ENCODE peak calls at places on chromosome 5, in five cellular contexts. One of them, this sample, is unnamed.

GRCh38 chr5:124289641-124290201 is 456.7 kb downstream of the ZNF608 start:
- DNase-seq in HCT116: peak
- DNase-seq in adipocyte: no peak
- DNase-seq in CD8-positive, alpha-beta T cell: no peak
- DNase-seq in fibroblast of the aortic adventitia: no peak
- DNase-seq in this sample: no peak

GRCh38 chr5:66197764-66198405 is 53.8 kb downstream of the SREK1 start:
- DNase-seq in fibroblast of the aortic adventitia: no peak
- DNase-seq in adipocyte: no peak
- DNase-seq in CD8-positive, alpha-beta T cell: no peak
- DNase-seq in HCT116: no peak
- DNase-seq in this sample: no peak

GRCh38 chr5:56873056-56873455 is 36.3 kb upstream of the SETD9 start:
- DNase-seq in HCT116: no peak
- DNase-seq in CD8-positive, alpha-beta T cell: no peak
- DNase-seq in fibroblast of the aortic adventitia: no peak
- DNase-seq in adipocyte: no peak
- DNase-seq in this sample: no peak

GRCh38 chr5:151805414-151806225 is 33.9 kb downstream of the G3BP1 start:
- DNase-seq in fibroblast of the aortic adventitia: peak
- DNase-seq in HCT116: no peak
- DNase-seq in adipocyte: peak
- DNase-seq in CD8-positive, alpha-beta T cell: no peak
- DNase-seq in this sample: peak

GRCh38 chr5:5271606-5272321 is 131.6 kb downstream of the ADAMTS16 start:
- DNase-seq in adipocyte: no peak
- DNase-seq in CD8-positive, alpha-beta T cell: no peak
- DNase-seq in fibroblast of the aortic adventitia: no peak
- DNase-seq in HCT116: no peak
- DNase-seq in this sample: no peak

GRCh38 chr5:64977779-64978178 is 209.0 kb downstream of the CWC27 start:
- DNase-seq in HCT116: no peak
- DNase-seq in fibroblast of the aortic adventitia: peak
- DNase-seq in adipocyte: no peak
- DNase-seq in CD8-positive, alpha-beta T cell: no peak
- DNase-seq in this sample: peak

GRCh38 chr5:10912435-10912834 is 151.4 kb upstream of the DAP start:
- DNase-seq in CD8-positive, alpha-beta T cell: no peak
- DNase-seq in fibroblast of the aortic adventitia: no peak
- DNase-seq in adipocyte: no peak
- DNase-seq in HCT116: no peak
- DNase-seq in this sample: no peak

GRCh38 chr5:180540050-180540694 is 46.0 kb downstream of the CNOT6 start:
- DNase-seq in adipocyte: no peak
- DNase-seq in fibroblast of the aortic adventitia: no peak
- DNase-seq in HCT116: no peak
- DNase-seq in CD8-positive, alpha-beta T cell: no peak
- DNase-seq in this sample: no peak

GRCh38 chr5:68046445-68046844 is 169.1 kb upstream of the PIK3R1 start:
- DNase-seq in fibroblast of the aortic adventitia: peak
- DNase-seq in CD8-positive, alpha-beta T cell: no peak
- DNase-seq in adipocyte: peak
- DNase-seq in HCT116: peak
- DNase-seq in this sample: peak

GRCh38 chr5:175387144-175387543 is 56.8 kb downstream of the DRD1 start:
- DNase-seq in fibroblast of the aortic adventitia: no peak
- DNase-seq in CD8-positive, alpha-beta T cell: no peak
- DNase-seq in HCT116: no peak
- DNase-seq in adipocyte: no peak
- DNase-seq in this sample: no peak

GRCh38 chr5:66864240-66864884 is 268.2 kb downstream of the MAST4 start:
- DNase-seq in HCT116: no peak
- DNase-seq in fibroblast of the aortic adventitia: peak
- DNase-seq in CD8-positive, alpha-beta T cell: no peak
- DNase-seq in adipocyte: peak
- DNase-seq in this sample: peak

GRCh38 chr5:1368236-1368635 is 23.3 kb upstream of the CLPTM1L start:
- DNase-seq in adipocyte: no peak
- DNase-seq in fibroblast of the aortic adventitia: no peak
- DNase-seq in HCT116: no peak
- DNase-seq in CD8-positive, alpha-beta T cell: no peak
- DNase-seq in this sample: no peak

GRCh38 chr5:9658726-9659125 is 28.6 kb upstream of the TAS2R1 start:
- DNase-seq in CD8-positive, alpha-beta T cell: no peak
- DNase-seq in HCT116: no peak
- DNase-seq in fibroblast of the aortic adventitia: peak
- DNase-seq in adipocyte: peak
- DNase-seq in this sample: no peak

GRCh38 chr5:162496080-162496808 is 428.7 kb downstream of the GABRG2 start:
- DNase-seq in adipocyte: no peak
- DNase-seq in HCT116: no peak
- DNase-seq in fibroblast of the aortic adventitia: peak
- DNase-seq in CD8-positive, alpha-beta T cell: no peak
- DNase-seq in this sample: peak

GRCh38 chr5:52665544-52665943 is 122.2 kb upstream of the ITGA1 start:
- DNase-seq in adipocyte: no peak
- DNase-seq in fibroblast of the aortic adventitia: peak
- DNase-seq in HCT116: no peak
- DNase-seq in CD8-positive, alpha-beta T cell: no peak
- DNase-seq in this sample: peak

GRCh38 chr5:137491121-137491520 is 8.0 kb downstream of the SPOCK1 start:
- DNase-seq in CD8-positive, alpha-beta T cell: no peak
- DNase-seq in adipocyte: no peak
- DNase-seq in fibroblast of the aortic adventitia: peak
- DNase-seq in HCT116: no peak
- DNase-seq in this sample: peak

GRCh38 chr5:132771559-132771998 is 5.5 kb downstream of the SEPTIN8 start:
- DNase-seq in adipocyte: peak
- DNase-seq in fibroblast of the aortic adventitia: peak
- DNase-seq in CD8-positive, alpha-beta T cell: no peak
- DNase-seq in HCT116: no peak
- DNase-seq in this sample: peak

GRCh38 chr5:103502651-103503050 is 59.9 kb downstream of the NUDT12 start:
- DNase-seq in adipocyte: peak
- DNase-seq in CD8-positive, alpha-beta T cell: no peak
- DNase-seq in fibroblast of the aortic adventitia: no peak
- DNase-seq in HCT116: no peak
- DNase-seq in this sample: no peak

GRCh38 chr5:176538505-176538806 is 1.3 kb upstream of the RNF44 start:
- DNase-seq in CD8-positive, alpha-beta T cell: no peak
- DNase-seq in fibroblast of the aortic adventitia: no peak
- DNase-seq in HCT116: no peak
- DNase-seq in adipocyte: no peak
- DNase-seq in this sample: no peak
- H3K4me3 ChIP-seq in CD8-positive, alpha-beta T cell: no peak
- H3K4me3 ChIP-seq in fibroblast of the aortic adventitia: no peak
- H3K4me3 ChIP-seq in HCT116: peak
- H3K4me3 ChIP-seq in adipocyte: no peak
- H3K4me3 ChIP-seq in this sample: no peak

GRCh38 chr5:172186114-172186695 is 1.8 kb downstream of the STK10 start:
- DNase-seq in HCT116: no peak
- DNase-seq in adipocyte: no peak
- DNase-seq in fibroblast of the aortic adventitia: no peak
- DNase-seq in CD8-positive, alpha-beta T cell: no peak
- DNase-seq in this sample: no peak
- H3K4me3 ChIP-seq in HCT116: peak
- H3K4me3 ChIP-seq in adipocyte: peak
- H3K4me3 ChIP-seq in fibroblast of the aortic adventitia: peak
- H3K4me3 ChIP-seq in CD8-positive, alpha-beta T cell: peak
- H3K4me3 ChIP-seq in this sample: peak

GRCh38 chr5:126355940-126356339 is 67.3 kb upstream of the GRAMD2B start:
- DNase-seq in adipocyte: no peak
- DNase-seq in HCT116: no peak
- DNase-seq in fibroblast of the aortic adventitia: no peak
- DNase-seq in CD8-positive, alpha-beta T cell: no peak
- DNase-seq in this sample: no peak
- H3K4me3 ChIP-seq in adipocyte: no peak
- H3K4me3 ChIP-seq in HCT116: no peak
- H3K4me3 ChIP-seq in fibroblast of the aortic adventitia: no peak
- H3K4me3 ChIP-seq in CD8-positive, alpha-beta T cell: no peak
- H3K4me3 ChIP-seq in this sample: no peak

GRCh38 chr5:119336262-119336661 is 19.6 kb upstream of the TNFAIP8 start:
- DNase-seq in HCT116: no peak
- DNase-seq in CD8-positive, alpha-beta T cell: no peak
- DNase-seq in adipocyte: no peak
- DNase-seq in fibroblast of the aortic adventitia: no peak
- DNase-seq in this sample: no peak

GRCh38 chr5:119335261-119335677 is 20.6 kb upstream of the TNFAIP8 start:
- DNase-seq in adipocyte: no peak
- DNase-seq in CD8-positive, alpha-beta T cell: no peak
- DNase-seq in fibroblast of the aortic adventitia: no peak
- DNase-seq in HCT116: no peak
- DNase-seq in this sample: no peak

GRCh38 chr5:119332978-119333401 is 22.8 kb upstream of the TNFAIP8 start:
- DNase-seq in CD8-positive, alpha-beta T cell: no peak
- DNase-seq in fibroblast of the aortic adventitia: no peak
- DNase-seq in adipocyte: no peak
- DNase-seq in HCT116: no peak
- DNase-seq in this sample: no peak

GRCh38 chr5:119331566-119332095 is 24.2 kb upstream of the TNFAIP8 start:
- DNase-seq in HCT116: no peak
- DNase-seq in fibroblast of the aortic adventitia: no peak
- DNase-seq in CD8-positive, alpha-beta T cell: no peak
- DNase-seq in adipocyte: no peak
- DNase-seq in this sample: no peak

GRCh38 chr5:119333421-119333851 is 22.4 kb upstream of the TNFAIP8 start:
- DNase-seq in fibroblast of the aortic adventitia: no peak
- DNase-seq in CD8-positive, alpha-beta T cell: no peak
- DNase-seq in HCT116: no peak
- DNase-seq in adipocyte: no peak
- DNase-seq in this sample: no peak
- H3K4me3 ChIP-seq in fibroblast of the aortic adventitia: no peak
- H3K4me3 ChIP-seq in CD8-positive, alpha-beta T cell: peak
- H3K4me3 ChIP-seq in HCT116: no peak
- H3K4me3 ChIP-seq in adipocyte: no peak
- H3K4me3 ChIP-seq in this sample: no peak

GRCh38 chr5:61904730-61905129 is 401.3 kb upstream of the KIF2A start:
- DNase-seq in adipocyte: no peak
- DNase-seq in CD8-positive, alpha-beta T cell: no peak
- DNase-seq in HCT116: no peak
- DNase-seq in fibroblast of the aortic adventitia: no peak
- DNase-seq in this sample: no peak

GRCh38 chr5:61906820-61907219 is 399.2 kb upstream of the KIF2A start:
- DNase-seq in CD8-positive, alpha-beta T cell: no peak
- DNase-seq in fibroblast of the aortic adventitia: no peak
- DNase-seq in HCT116: no peak
- DNase-seq in adipocyte: no peak
- DNase-seq in this sample: no peak

GRCh38 chr5:61910771-61911170 is 395.2 kb upstream of the KIF2A start:
- DNase-seq in fibroblast of the aortic adventitia: no peak
- DNase-seq in CD8-positive, alpha-beta T cell: no peak
- DNase-seq in HCT116: no peak
- DNase-seq in adipocyte: no peak
- DNase-seq in this sample: no peak

GRCh38 chr5:61905635-61906034 is 400.4 kb upstream of the KIF2A start:
- DNase-seq in fibroblast of the aortic adventitia: no peak
- DNase-seq in CD8-positive, alpha-beta T cell: no peak
- DNase-seq in HCT116: no peak
- DNase-seq in adipocyte: no peak
- DNase-seq in this sample: no peak

GRCh38 chr5:61907995-61908394 is 398.0 kb upstream of the KIF2A start:
- DNase-seq in CD8-positive, alpha-beta T cell: no peak
- DNase-seq in fibroblast of the aortic adventitia: no peak
- DNase-seq in adipocyte: no peak
- DNase-seq in HCT116: no peak
- DNase-seq in this sample: no peak
- H3K4me3 ChIP-seq in CD8-positive, alpha-beta T cell: no peak
- H3K4me3 ChIP-seq in fibroblast of the aortic adventitia: no peak
- H3K4me3 ChIP-seq in adipocyte: no peak
- H3K4me3 ChIP-seq in HCT116: no peak
- H3K4me3 ChIP-seq in this sample: no peak

DNA sequence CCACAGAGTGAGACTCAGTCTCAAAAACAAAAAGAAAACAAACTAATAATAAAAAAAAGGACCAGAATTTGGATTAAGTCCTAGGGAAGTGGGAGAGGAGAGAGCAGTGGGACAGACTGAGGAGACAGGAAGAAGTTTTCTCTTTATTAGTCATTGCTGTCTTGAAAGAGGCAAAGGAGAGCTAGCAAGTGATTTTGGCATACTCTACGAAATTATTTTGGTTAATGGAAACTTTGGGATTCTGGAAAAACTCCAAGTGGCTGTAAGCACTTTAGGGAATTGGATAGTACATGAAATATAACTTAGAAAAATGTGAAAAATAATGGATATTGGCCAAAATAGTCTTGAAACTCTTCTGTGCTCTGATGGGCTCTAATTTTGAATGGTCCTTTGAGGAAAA is 1641.8 kb upstream of the WWC1 start:
- DNase-seq in HCT116: no peak
- DNase-seq in fibroblast of the aortic adventitia: no peak
- DNase-seq in adipocyte: no peak
- DNase-seq in CD8-positive, alpha-beta T cell: no peak
- DNase-seq in this sample: peak
- H3K4me3 ChIP-seq in HCT116: no peak
- H3K4me3 ChIP-seq in fibroblast of the aortic adventitia: no peak
- H3K4me3 ChIP-seq in adipocyte: no peak
- H3K4me3 ChIP-seq in CD8-positive, alpha-beta T cell: no peak
- H3K4me3 ChIP-seq in this sample: no peak

GRCh38 chr5:54531536-54531935 is 14.0 kb downstream of the SNX18 start:
- DNase-seq in adipocyte: no peak
- DNase-seq in HCT116: no peak
- DNase-seq in fibroblast of the aortic adventitia: no peak
- DNase-seq in CD8-positive, alpha-beta T cell: no peak
- DNase-seq in this sample: no peak

GRCh38 chr5:54525692-54526091 is 8.1 kb downstream of the SNX18 start:
- DNase-seq in HCT116: no peak
- DNase-seq in CD8-positive, alpha-beta T cell: no peak
- DNase-seq in fibroblast of the aortic adventitia: no peak
- DNase-seq in adipocyte: no peak
- DNase-seq in this sample: no peak

GRCh38 chr5:54528633-54529032 is 11.1 kb downstream of the SNX18 start:
- DNase-seq in CD8-positive, alpha-beta T cell: no peak
- DNase-seq in fibroblast of the aortic adventitia: no peak
- DNase-seq in adipocyte: no peak
- DNase-seq in HCT116: no peak
- DNase-seq in this sample: no peak

GRCh38 chr5:54526604-54527359 is 9.2 kb downstream of the SNX18 start:
- DNase-seq in adipocyte: no peak
- DNase-seq in CD8-positive, alpha-beta T cell: no peak
- DNase-seq in HCT116: no peak
- DNase-seq in fibroblast of the aortic adventitia: no peak
- DNase-seq in this sample: no peak

DNA sequence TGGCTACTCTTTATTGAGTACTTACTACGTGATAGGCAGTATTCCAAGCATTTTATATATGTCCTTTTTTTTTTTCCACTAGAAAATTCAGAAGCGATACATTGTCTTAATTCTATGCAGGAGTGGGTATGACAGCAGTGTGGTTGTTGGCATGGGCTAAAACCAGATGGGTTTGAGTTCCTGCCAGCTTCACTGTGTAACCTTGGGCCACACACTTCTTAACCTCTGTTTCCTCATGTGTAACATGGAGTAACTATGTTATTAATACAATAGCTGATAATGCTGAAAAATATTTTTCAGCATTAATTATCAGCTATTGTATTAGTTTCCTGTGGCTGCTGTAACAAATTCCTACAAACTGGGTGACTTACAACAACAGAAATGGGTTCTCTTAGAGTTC is 12.0 kb downstream of the SNX18 start:
- DNase-seq in HCT116: no peak
- DNase-seq in adipocyte: no peak
- DNase-seq in fibroblast of the aortic adventitia: peak
- DNase-seq in CD8-positive, alpha-beta T cell: no peak
- DNase-seq in this sample: no peak
- H3K4me3 ChIP-seq in HCT116: no peak
- H3K4me3 ChIP-seq in adipocyte: no peak
- H3K4me3 ChIP-seq in fibroblast of the aortic adventitia: no peak
- H3K4me3 ChIP-seq in CD8-positive, alpha-beta T cell: no peak
- H3K4me3 ChIP-seq in this sample: no peak

GRCh38 chr5:34604119-34604675 is 51.9 kb upstream of the RAI14 start:
- DNase-seq in fibroblast of the aortic adventitia: no peak
- DNase-seq in CD8-positive, alpha-beta T cell: no peak
- DNase-seq in adipocyte: no peak
- DNase-seq in HCT116: no peak
- DNase-seq in this sample: no peak
- H3K4me3 ChIP-seq in fibroblast of the aortic adventitia: no peak
- H3K4me3 ChIP-seq in CD8-positive, alpha-beta T cell: no peak
- H3K4me3 ChIP-seq in adipocyte: no peak
- H3K4me3 ChIP-seq in HCT116: no peak
- H3K4me3 ChIP-seq in this sample: no peak

This sample was measured in fibroblast of mammary gland.